ENCODE peak calls at places on chromosomes 5 and 9, in five cellular contexts. H is colonic mucosa, E is right atrium auricular region, S is mammary epithelial cell, Z is GM23248. J is an unnamed sample.

GRCh38 chr9:137045294-137046093 is 483 bp downstream of the NPDC1 start:
- DNase-seq in E (no peak), S (no peak), H (peak), Z (peak), J (no peak)

GRCh38 chr9:32579706-32580331 is 6.9 kb upstream of the NDUFB6 start:
- DNase-seq in E (peak), S (peak), H (peak), Z (peak), J (peak)

GRCh38 chr5:90135979-90136378 is 273.6 kb downstream of the CETN3 start:
- DNase-seq in S (no peak), Z (no peak), H (peak), E (no peak), J (no peak)

GRCh38 chr5:169657127-169657526 is 20.1 kb downstream of the DOCK2 start:
- DNase-seq in Z (peak), S (no peak), E (no peak), H (no peak), J (no peak)

GRCh38 chr5:149939572-149939971 is 5.0 kb downstream of the PDE6A start:
- DNase-seq in H (no peak), E (no peak), S (peak), Z (peak), J (no peak)

GRCh38 chr9:133142657-133143592 is 20.8 kb downstream of the GBGT1 start:
- DNase-seq in E (no peak), S (no peak), Z (no peak), H (peak), J (no peak)

GRCh38 chr5:123344819-123345426 is 78.3 kb downstream of the CEP120 start:
- DNase-seq in E (no peak), S (peak), Z (peak), H (no peak), J (no peak)

GRCh38 chr9:74861773-74862172 is 25.9 kb downstream of the TRPM6 start:
- DNase-seq in E (no peak), Z (no peak), H (no peak), S (no peak), J (no peak)

GRCh38 chr5:148042920-148043319 is 20.9 kb upstream of the SPINK5 start:
- DNase-seq in Z (no peak), E (no peak), H (no peak), S (no peak), J (no peak)

GRCh38 chr5:84642795-84643194 is 258.1 kb upstream of the EDIL3 start:
- DNase-seq in H (no peak), S (peak), E (no peak), Z (no peak), J (no peak)

GRCh38 chr9:74132986-74133385 is 364.1 kb upstream of the RORB start:
- DNase-seq in E (no peak), Z (no peak), S (no peak), H (no peak), J (no peak)

GRCh38 chr5:63923914-63924313 is 38.3 kb downstream of the HTR1A start:
- DNase-seq in E (no peak), S (no peak), H (peak), Z (no peak), J (no peak)

GRCh38 chr9:2727966-2728613 is 10.8 kb downstream of the KCNV2 start:
- DNase-seq in H (no peak), S (peak), E (no peak), Z (peak), J (peak)

GRCh38 chr5:133754575-133755169 is 142.3 kb upstream of the FSTL4 start:
- DNase-seq in S (peak), Z (peak), E (no peak), H (no peak), J (peak)

GRCh38 chr9:109574061-109574882 is 76.2 kb upstream of the PTPN3 start:
- DNase-seq in S (peak), E (no peak), Z (peak), H (peak), J (no peak)

GRCh38 chr9:93072383-93072795 is 13.9 kb downstream of the SUSD3 start:
- DNase-seq in S (no peak), H (peak), E (no peak), Z (no peak), J (no peak)

GRCh38 chr5:14121552-14121951 is 21.6 kb upstream of the TRIO start:
- DNase-seq in S (no peak), H (no peak), E (no peak), Z (no peak), J (no peak)

GRCh38 chr5:135660826-135661555 is 82.2 kb upstream of the CXCL14 start:
- DNase-seq in H (no peak), E (no peak), Z (peak), S (no peak), J (no peak)

GRCh38 chr5:179134511-179134910 is 74.3 kb downstream of the ZNF354C start:
- DNase-seq in E (no peak), S (no peak), H (no peak), Z (no peak), J (no peak)

GRCh38 chr5:7756453-7756852 is 94.5 kb downstream of the CFAP90 start:
- DNase-seq in E (no peak), S (no peak), Z (no peak), H (no peak), J (peak)

GRCh38 chr9:109966643-109967368 is 186.8 kb downstream of the PALM2AKAP2 start:
- DNase-seq in H (no peak), S (no peak), E (no peak), Z (no peak), J (no peak)

GRCh38 chr5:181037365-181037861 is 2.7 kb upstream of the BTNL9 start:
- DNase-seq in H (no peak), Z (no peak), S (no peak), E (no peak), J (no peak)

GRCh38 chr5:132179410-132179809 is 48.2 kb downstream of the P4HA2 start:
- DNase-seq in Z (no peak), H (no peak), S (peak), E (no peak), J (no peak)
- H3K4me3 ChIP-seq in Z (no peak), H (no peak), S (no peak), E (no peak), J (no peak)

DNA sequence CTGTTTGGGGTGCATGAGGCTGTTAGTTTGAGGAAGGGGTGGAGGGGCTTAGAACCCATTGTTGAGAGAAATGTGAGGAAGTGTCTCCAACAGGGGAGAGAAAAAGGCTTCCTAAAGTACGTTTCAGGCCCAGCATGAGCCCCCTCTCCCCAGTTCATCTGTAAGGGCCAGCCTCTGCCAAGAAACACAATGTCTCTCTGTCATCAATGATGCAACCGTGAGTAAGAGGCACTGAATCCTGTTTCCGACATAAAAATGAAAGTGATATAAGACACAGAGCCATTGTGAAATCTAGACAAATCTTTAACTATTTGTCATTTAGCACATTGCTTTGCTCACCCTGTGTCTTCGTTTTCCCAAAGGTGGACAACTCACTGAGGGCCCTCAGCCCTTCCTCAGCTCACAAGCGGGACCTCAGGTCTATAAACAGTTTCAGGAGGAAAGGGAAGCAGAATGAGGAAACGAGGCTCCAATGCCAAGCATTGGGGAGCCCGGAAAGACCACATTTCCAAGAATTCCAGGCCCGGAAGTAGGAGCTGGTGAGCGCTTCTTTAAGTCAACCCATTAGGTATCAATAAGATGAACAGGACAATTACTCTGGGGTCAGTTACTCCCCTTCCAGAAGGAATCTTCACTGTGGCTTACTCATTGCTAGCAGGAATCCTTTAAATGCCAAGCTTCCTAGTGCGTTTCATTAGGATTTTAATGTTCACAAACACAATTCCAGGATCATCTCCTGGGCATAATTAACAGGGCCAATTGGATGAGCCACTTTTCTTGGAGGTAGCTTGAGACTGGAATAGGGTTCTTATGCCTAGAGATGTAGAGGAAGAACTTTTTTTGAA is 59.0 kb upstream of the KLF4 start:
- DNase-seq in E (peak), S (peak), H (no peak), Z (peak), J (peak)
- H3K27ac ChIP-seq in E (peak), S (peak), H (peak), Z (peak), J (peak)

GRCh38 chr5:60943624-60944023 is 1.2 kb downstream of the ERCC8 start:
- DNase-seq in E (no peak), S (peak), Z (peak), H (no peak), J (no peak)
- H3K4me3 ChIP-seq in E (no peak), S (no peak), Z (peak), H (no peak), J (peak)

DNA sequence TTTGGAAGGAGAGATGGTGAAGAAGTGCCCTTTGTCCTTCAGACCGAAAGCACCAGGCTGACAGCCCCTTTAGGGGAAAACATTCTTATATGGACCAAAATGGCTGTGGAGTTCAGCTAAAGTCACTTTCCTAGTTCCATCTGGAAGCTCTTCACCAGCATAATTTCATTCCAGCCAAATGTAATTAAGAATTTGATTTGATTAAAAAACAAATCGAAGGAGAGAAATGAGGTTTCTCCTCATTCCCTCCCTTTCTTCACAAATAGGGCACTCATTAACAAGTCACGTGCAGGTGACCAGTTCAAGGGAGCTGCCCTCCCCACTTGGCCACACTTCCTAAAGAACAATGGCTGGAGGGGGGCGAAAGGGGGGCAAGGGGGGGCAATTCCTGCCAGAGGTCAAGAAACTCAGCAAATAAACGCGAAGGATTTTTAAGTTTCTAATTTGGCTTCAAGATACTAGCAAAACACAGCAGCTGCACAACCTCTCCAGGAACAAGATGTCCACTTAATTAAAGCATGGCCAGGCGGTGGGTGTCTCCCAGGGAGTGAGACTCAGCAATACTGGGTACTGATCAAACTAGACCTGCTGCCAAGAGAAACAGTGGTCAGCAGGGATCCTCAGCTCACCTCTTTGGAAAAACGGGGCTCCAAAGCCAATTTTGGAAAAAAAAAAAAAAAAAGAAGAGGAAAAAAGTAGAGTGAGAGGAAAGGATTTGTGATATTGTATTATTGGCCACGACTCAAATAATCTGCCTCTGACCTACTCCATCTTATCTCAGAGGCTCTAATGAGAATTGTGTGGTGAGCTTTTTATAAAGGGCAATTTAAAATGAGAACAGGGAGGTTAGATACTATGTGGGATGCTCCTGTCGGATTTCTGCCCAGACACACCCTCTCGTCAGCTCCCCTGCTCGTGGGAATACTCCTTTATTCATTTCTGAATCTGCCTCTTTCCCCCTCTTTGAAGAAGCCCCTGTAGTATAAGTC is 254.3 kb downstream of the ZSWIM6 start:
- DNase-seq in S (no peak), Z (no peak), E (no peak), H (no peak), J (no peak)
- H3K27ac ChIP-seq in S (no peak), Z (no peak), E (no peak), H (no peak), J (no peak)

DNA sequence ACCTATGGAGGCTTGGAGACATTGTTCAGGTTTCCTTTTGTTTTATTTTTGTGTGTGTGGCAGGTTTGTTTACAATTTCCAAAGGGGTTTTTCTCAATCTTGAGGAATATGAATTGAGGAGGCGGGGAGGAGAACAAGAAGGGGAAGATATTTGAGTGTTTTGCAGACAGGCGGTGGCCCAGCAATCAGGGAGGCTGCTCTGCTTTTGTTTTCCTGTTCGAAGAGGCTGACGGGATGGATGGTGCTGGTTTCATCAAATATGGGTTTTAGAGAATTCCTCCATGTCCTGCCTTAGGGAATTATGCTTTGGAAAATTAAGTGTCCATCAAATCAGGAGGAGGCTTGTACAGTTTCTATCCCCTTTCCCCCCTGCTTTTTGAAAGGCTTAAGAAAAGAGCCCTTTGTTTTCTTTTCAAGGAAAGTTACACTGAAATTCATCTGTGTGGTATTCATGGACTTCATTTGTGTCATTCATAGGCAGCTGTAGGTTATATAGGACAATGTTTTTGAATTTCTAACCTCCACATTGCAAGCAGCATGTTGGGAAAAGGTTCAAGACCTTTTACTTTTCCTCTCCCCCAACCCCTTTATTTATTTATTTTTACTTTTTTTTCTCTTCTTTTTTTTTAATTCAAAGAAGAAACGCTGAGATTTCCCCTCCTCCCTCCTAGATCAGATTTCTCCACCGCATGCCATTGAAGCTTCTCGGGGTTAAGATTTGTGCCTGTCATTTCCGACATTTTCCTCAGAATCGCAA is 107.4 kb downstream of the ZNF462 start:
- DNase-seq in Z (no peak), S (no peak), E (no peak), H (no peak), J (no peak)
- H3K4me3 ChIP-seq in Z (no peak), S (no peak), E (no peak), H (no peak), J (no peak)

DNA sequence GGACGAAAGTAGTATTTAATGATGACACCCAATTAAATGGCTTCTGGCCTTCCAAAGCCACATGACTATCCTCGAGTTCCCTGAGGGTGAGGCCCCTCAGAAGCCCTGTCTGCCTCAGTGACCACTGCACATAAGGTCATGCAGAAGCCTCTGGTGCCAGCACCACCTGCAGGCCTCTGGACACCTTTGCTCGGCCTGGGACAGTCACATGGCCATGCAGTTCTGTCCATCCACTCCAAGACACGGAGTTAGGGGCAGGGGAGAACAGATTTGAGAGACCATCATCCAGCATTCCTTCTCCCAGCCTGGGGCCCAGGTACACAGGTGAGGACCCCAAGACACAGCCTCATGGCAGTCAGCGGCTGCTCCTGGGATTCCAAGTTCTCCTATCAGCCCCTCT is 145.0 kb downstream of the ROR2 start:
- DNase-seq in S (no peak), H (no peak), E (no peak), Z (no peak), J (no peak)
- H3K27ac ChIP-seq in S (no peak), H (no peak), E (peak), Z (no peak), J (no peak)

J was measured in gastrocnemius medialis.